ENCODE peak calls at places on chromosomes 13 and 19, in five cellular contexts. Y is heart left ventricle, T is ovary, H is IMR-90, R is stomach. F is an unnamed sample.

GRCh38 chr13:104757712-104758111 is 1691.5 kb upstream of the SLC10A2 start:
- DNase-seq in H (no peak), R (no peak), T (no peak), Y (no peak), F (no peak)

GRCh38 chr19:21023901-21024300 is 3.4 kb downstream of the ZNF430 start:
- DNase-seq in H (peak), T (no peak), Y (no peak), R (no peak), F (no peak)

GRCh38 chr19:28396259-28396940 is 816.6 kb downstream of the UQCRFS1 start:
- DNase-seq in Y (no peak), R (no peak), H (no peak), T (no peak), F (peak)

GRCh38 chr19:46821512-46822359 is 28.9 kb downstream of the AP2S1 start:
- DNase-seq in T (no peak), R (no peak), H (no peak), Y (no peak), F (peak)

GRCh38 chr19:34577531-34578101 is 96.1 kb downstream of the WTIP start:
- DNase-seq in T (no peak), H (no peak), Y (no peak), R (no peak), F (no peak)

GRCh38 chr19:43735013-43735412 is 19.1 kb downstream of the IRGC start:
- DNase-seq in R (no peak), T (no peak), Y (no peak), H (no peak), F (no peak)

GRCh38 chr13:80235131-80235530 is 105.8 kb downstream of the SPRY2 start:
- DNase-seq in T (no peak), Y (no peak), H (no peak), R (no peak), F (no peak)

GRCh38 chr19:3188627-3189596 is 3.2 kb downstream of the NCLN start:
- DNase-seq in T (peak), H (no peak), Y (peak), R (no peak), F (peak)

GRCh38 chr19:40739030-40739839 is 11.0 kb downstream of the ACTMAP start:
- DNase-seq in T (no peak), R (no peak), H (no peak), Y (no peak), F (no peak)

GRCh38 chr19:18605196-18605545 is 1.4 kb downstream of the CRLF1 start:
- DNase-seq in T (no peak), R (no peak), H (no peak), Y (no peak), F (no peak)

GRCh38 chr13:100403675-100404074 is 184.9 kb downstream of the GGACT start:
- DNase-seq in R (no peak), T (no peak), Y (no peak), H (no peak), F (no peak)

GRCh38 chr13:39599842-39600241 is 3.2 kb downstream of the LHFPL6 start:
- DNase-seq in H (peak), Y (no peak), T (no peak), R (no peak), F (no peak)

GRCh38 chr19:11337080-11337479 is 2.4 kb downstream of the RAB3D start:
- DNase-seq in R (no peak), H (no peak), Y (peak), T (no peak), F (no peak)

GRCh38 chr19:21934593-21934992 is 76.2 kb downstream of the ZNF208 start:
- DNase-seq in R (no peak), Y (no peak), H (no peak), T (no peak), F (no peak)

GRCh38 chr19:8004723-8005513 is 523 bp downstream of the ELAVL1 start:
- DNase-seq in R (no peak), T (no peak), Y (no peak), H (peak), F (no peak)

GRCh38 chr13:85508683-85509329 is 290.4 kb downstream of the SLITRK6 start:
- DNase-seq in H (no peak), T (no peak), R (no peak), Y (no peak), F (peak)

GRCh38 chr13:47249296-47249695 is 352.4 kb upstream of the HTR2A start:
- DNase-seq in H (peak), T (no peak), R (no peak), Y (no peak), F (no peak)

GRCh38 chr19:48393559-48394330 is at the start of gene GRIN2D:
- DNase-seq in H (peak), R (no peak), Y (no peak), T (no peak), F (no peak)

GRCh38 chr13:76886292-76887061 is at the start of gene KCTD12:
- DNase-seq in R (peak), Y (peak), T (peak), H (peak), F (peak)

GRCh38 chr19:13839193-13839937 is 37.6 kb upstream of the NANOS3 start:
- DNase-seq in T (peak), H (peak), R (peak), Y (peak), F (peak)

GRCh38 chr19:33394723-33395560 is 21.4 kb downstream of the CEBPG start:
- DNase-seq in T (peak), H (no peak), Y (no peak), R (no peak), F (peak)

GRCh38 chr13:36347826-36348225 is 1.6 kb upstream of the SPART start:
- DNase-seq in R (no peak), H (no peak), T (no peak), Y (no peak), F (no peak)

GRCh38 chr13:51895906-51896888 is 34.4 kb downstream of the CCDC70 start:
- DNase-seq in T (no peak), H (peak), Y (peak), R (peak), F (peak)

GRCh38 chr13:97658556-97658955 is 224.6 kb downstream of the RAP2A start:
- DNase-seq in Y (no peak), R (no peak), T (no peak), H (no peak), F (no peak)

GRCh38 chr19:18017275-18018083 is 9.5 kb downstream of the ARRDC2 start:
- DNase-seq in R (no peak), Y (peak), H (no peak), T (no peak), F (no peak)

GRCh38 chr13:76889254-76889653 is 3.0 kb upstream of the KCTD12 start:
- DNase-seq in Y (no peak), T (no peak), H (no peak), R (no peak), F (no peak)

GRCh38 chr13:98998831-98999634 is 21.2 kb upstream of the DOCK9 start:
- DNase-seq in T (no peak), H (no peak), Y (no peak), R (no peak), F (no peak)
- TF ChIP-seq POLR2A in T (no peak), H (no peak), Y (no peak), R (no peak), F (no peak)

GRCh38 chr13:92681239-92681638 is 545.4 kb upstream of the GPC6 start:
- DNase-seq in H (no peak), T (no peak), R (no peak), Y (no peak), F (no peak)

GRCh38 chr13:92677571-92677970 is 549.0 kb upstream of the GPC6 start:
- DNase-seq in T (no peak), R (no peak), H (no peak), Y (no peak), F (no peak)

DNA sequence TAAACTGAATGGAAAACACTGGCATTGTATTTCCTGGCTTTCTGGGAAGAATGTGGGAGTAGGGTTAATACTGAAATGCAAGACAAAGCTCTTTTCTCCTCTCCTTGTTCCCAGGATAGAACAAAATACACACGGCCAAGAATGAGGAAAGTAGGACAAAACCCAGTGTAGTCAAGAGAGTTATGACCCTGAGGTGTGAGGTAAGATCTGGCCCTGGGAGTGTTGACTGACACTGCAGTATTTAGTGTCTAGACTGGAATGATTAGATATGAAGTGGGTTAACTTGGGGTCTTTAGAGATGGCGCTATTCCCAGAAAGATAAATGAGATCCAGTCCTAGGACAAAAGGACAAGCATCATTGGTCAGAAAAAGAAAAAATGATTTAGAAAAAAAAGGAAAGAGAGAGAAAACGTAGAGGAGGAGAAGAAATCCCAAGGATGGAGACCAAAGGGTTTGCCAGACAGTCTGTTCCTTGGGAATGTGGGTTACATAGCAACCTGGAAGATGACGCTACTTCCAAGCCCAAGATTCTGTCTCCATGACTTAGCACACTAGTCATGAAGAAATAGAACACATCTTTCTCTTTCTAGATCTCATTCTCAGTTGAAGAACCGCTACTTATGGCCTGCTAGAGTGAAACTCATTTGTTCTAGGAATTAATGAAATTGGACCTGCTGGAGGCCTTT is 543.6 kb upstream of the GPC6 start:
- DNase-seq in H (no peak), T (no peak), R (no peak), Y (peak), F (no peak)
- TF ChIP-seq CTCF in H (no peak), T (no peak), R (no peak), Y (no peak), F (no peak)

GRCh38 chr19:12681074-12681987 is at the start of gene DHPS:
- DNase-seq in T (peak), Y (peak), H (peak), R (peak), F (peak)
- TF ChIP-seq POLR2A in T (peak), Y (peak), H (peak), R (no peak), F (no peak)

DNA sequence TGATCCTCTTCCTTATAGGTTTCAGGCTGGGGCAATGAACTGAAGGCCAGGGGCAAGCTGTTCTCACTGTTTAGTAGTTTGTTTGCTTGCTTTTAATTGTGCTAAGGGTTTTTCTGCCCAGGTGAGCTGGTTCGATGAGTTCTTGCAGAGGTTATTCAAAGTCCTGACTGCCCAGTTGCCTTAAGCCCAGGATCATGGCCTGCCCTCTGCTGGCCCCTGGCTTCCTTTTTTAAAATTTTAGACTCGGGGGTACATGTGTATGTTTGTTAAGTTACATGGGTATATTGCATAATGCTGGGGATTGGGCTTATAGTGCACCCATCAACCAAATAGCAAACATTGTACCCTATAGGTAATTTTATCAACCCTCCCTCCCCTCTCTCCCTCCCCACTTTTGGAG is 65.7 kb downstream of the ZNF536 start:
- DNase-seq in R (no peak), H (no peak), Y (no peak), T (no peak), F (no peak)
- TF ChIP-seq CTCF in R (no peak), H (no peak), Y (no peak), T (no peak), F (no peak)

GRCh38 chr19:49427855-49428546 is 2.8 kb downstream of the GFY start:
- DNase-seq in H (no peak), Y (no peak), T (no peak), R (peak), F (no peak)
- TF ChIP-seq POLR2A in H (no peak), Y (no peak), T (no peak), R (no peak), F (no peak)

F was measured in spleen.